ENCODE peak calls at places on chromosome 5, in six cellular contexts. One of them, this sample, is unnamed.

GRCh38 chr5:395156-395920 is 47.6 kb upstream of the EXOC3 start:
- DNase-seq in HL-60: no peak
- DNase-seq in HepG2: no peak
- DNase-seq in Panc1: no peak
- DNase-seq in neuronal stem cell: no peak
- DNase-seq in aorta: peak; percentile 43
- DNase-seq in this sample: peak; percentile 26

GRCh38 chr5:152674403-152674802 is 269.3 kb upstream of the NMUR2 start:
- DNase-seq in HL-60: no peak
- DNase-seq in HepG2: no peak
- DNase-seq in Panc1: no peak
- DNase-seq in neuronal stem cell: no peak
- DNase-seq in aorta: no peak
- DNase-seq in this sample: no peak

GRCh38 chr5:57432876-57433275 is 49.7 kb downstream of the ACTBL2 start:
- DNase-seq in HL-60: no peak
- DNase-seq in HepG2: peak; percentile 28
- DNase-seq in Panc1: no peak
- DNase-seq in neuronal stem cell: no peak
- DNase-seq in aorta: no peak
- DNase-seq in this sample: no peak

GRCh38 chr5:675876-676698 is 17.1 kb downstream of the TPPP start:
- DNase-seq in HL-60: no peak
- DNase-seq in HepG2: no peak
- DNase-seq in Panc1: no peak
- DNase-seq in neuronal stem cell: no peak
- DNase-seq in aorta: peak; percentile 70
- DNase-seq in this sample: peak; percentile 12

GRCh38 chr5:133847886-133848285 is 120.5 kb downstream of the C5orf15 start:
- DNase-seq in HL-60: no peak
- DNase-seq in HepG2: no peak
- DNase-seq in Panc1: no peak
- DNase-seq in neuronal stem cell: no peak
- DNase-seq in aorta: no peak
- DNase-seq in this sample: no peak

GRCh38 chr5:31193026-31193425 is 460 bp upstream of the CDH6 start:
- DNase-seq in HL-60: no peak
- DNase-seq in HepG2: no peak
- DNase-seq in Panc1: no peak
- DNase-seq in neuronal stem cell: no peak
- DNase-seq in aorta: no peak
- DNase-seq in this sample: no peak

GRCh38 chr5:115775999-115776398 is 40.5 kb downstream of the CDO1 start:
- DNase-seq in HL-60: no peak
- DNase-seq in HepG2: no peak
- DNase-seq in Panc1: no peak
- DNase-seq in neuronal stem cell: no peak
- DNase-seq in aorta: no peak
- DNase-seq in this sample: no peak

GRCh38 chr5:179375966-179376365 is 30.7 kb upstream of the ADAMTS2 start:
- DNase-seq in HL-60: no peak
- DNase-seq in HepG2: no peak
- DNase-seq in Panc1: no peak
- DNase-seq in neuronal stem cell: no peak
- DNase-seq in aorta: peak; percentile 45
- DNase-seq in this sample: no peak

GRCh38 chr5:74282495-74282894 is 358.0 kb downstream of the ENC1 start:
- DNase-seq in HL-60: peak; percentile 27
- DNase-seq in HepG2: no peak
- DNase-seq in Panc1: no peak
- DNase-seq in neuronal stem cell: no peak
- DNase-seq in aorta: no peak
- DNase-seq in this sample: no peak

GRCh38 chr5:170211575-170212334 is 21.0 kb upstream of the C5orf58 start:
- DNase-seq in HL-60: no peak
- DNase-seq in HepG2: no peak
- DNase-seq in Panc1: no peak
- DNase-seq in neuronal stem cell: no peak
- DNase-seq in aorta: no peak
- DNase-seq in this sample: no peak

GRCh38 chr5:139178948-139179347 is 19.2 kb downstream of the SIL1 start:
- DNase-seq in HL-60: no peak
- DNase-seq in HepG2: no peak
- DNase-seq in Panc1: no peak
- DNase-seq in neuronal stem cell: peak; percentile 20
- DNase-seq in aorta: no peak
- DNase-seq in this sample: peak; percentile 64

GRCh38 chr5:132813599-132814440 is 718 bp downstream of the SOWAHA start:
- DNase-seq in HL-60: no peak
- DNase-seq in HepG2: no peak
- DNase-seq in Panc1: no peak
- DNase-seq in neuronal stem cell: no peak
- DNase-seq in aorta: no peak
- DNase-seq in this sample: no peak

GRCh38 chr5:92653730-92654461 is 927.1 kb downstream of the NR2F1-AS1 start:
- DNase-seq in HL-60: no peak
- DNase-seq in HepG2: no peak
- DNase-seq in Panc1: no peak
- DNase-seq in neuronal stem cell: no peak
- DNase-seq in aorta: no peak
- DNase-seq in this sample: no peak

GRCh38 chr5:153896701-153897100 is 142.0 kb downstream of the FAM114A2 start:
- DNase-seq in HL-60: no peak
- DNase-seq in HepG2: no peak
- DNase-seq in Panc1: no peak
- DNase-seq in neuronal stem cell: no peak
- DNase-seq in aorta: no peak
- DNase-seq in this sample: no peak

GRCh38 chr5:30768061-30768460 is 425.4 kb upstream of the CDH6 start:
- DNase-seq in HL-60: no peak
- DNase-seq in HepG2: no peak
- DNase-seq in Panc1: no peak
- DNase-seq in neuronal stem cell: no peak
- DNase-seq in aorta: no peak
- DNase-seq in this sample: no peak

GRCh38 chr5:55469838-55470237 is 64.9 kb downstream of the PLPP1 start:
- DNase-seq in HL-60: no peak
- DNase-seq in HepG2: no peak
- DNase-seq in Panc1: no peak
- DNase-seq in neuronal stem cell: no peak
- DNase-seq in aorta: no peak
- DNase-seq in this sample: no peak

GRCh38 chr5:73733219-73733618 is 107.2 kb downstream of the ARHGEF28 start:
- DNase-seq in HL-60: no peak
- DNase-seq in HepG2: no peak
- DNase-seq in Panc1: no peak
- DNase-seq in neuronal stem cell: no peak
- DNase-seq in aorta: no peak
- DNase-seq in this sample: no peak

DNA sequence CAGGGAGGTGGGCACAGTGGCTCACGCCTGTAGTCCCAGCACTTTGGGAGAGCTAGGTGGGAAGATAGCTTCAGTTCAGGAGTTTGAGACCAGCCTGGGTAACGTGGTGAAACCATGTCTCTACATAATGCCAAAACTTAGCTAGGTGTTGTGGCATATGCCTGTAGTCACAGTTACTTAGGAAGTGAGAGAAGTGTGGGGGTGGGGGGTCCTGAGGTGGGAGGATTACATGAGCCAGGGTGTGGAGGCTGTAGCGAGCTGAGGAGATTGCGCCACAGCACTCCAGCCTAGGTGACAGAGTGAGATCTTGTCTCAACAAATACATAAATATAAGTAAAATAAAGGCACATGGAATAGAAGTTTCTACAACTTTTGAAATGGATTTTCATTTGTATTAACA is 23.1 kb downstream of the VCAN start:
- DNase-seq in HL-60: no peak
- DNase-seq in HepG2: no peak
- DNase-seq in Panc1: no peak
- DNase-seq in neuronal stem cell: no peak
- DNase-seq in aorta: no peak
- DNase-seq in this sample: no peak
- H3K4me3 ChIP-seq in HL-60: no peak overlapping the region
- H3K4me3 ChIP-seq in HepG2: no peak overlapping the region
- H3K4me3 ChIP-seq in Panc1: no peak overlapping the region
- H3K4me3 ChIP-seq in neuronal stem cell: no peak overlapping the region
- H3K4me3 ChIP-seq in aorta: no peak overlapping the region
- H3K4me3 ChIP-seq in this sample: no peak overlapping the region

GRCh38 chr5:42993516-42994284 is 46.4 kb downstream of the ANXA2R start:
- DNase-seq in HL-60: peak; percentile 76
- DNase-seq in HepG2: no peak
- DNase-seq in Panc1: no peak
- DNase-seq in neuronal stem cell: no peak
- DNase-seq in aorta: no peak
- DNase-seq in this sample: no peak
- H3K4me3 ChIP-seq in HL-60: peak overlapping the region; percentile 23
- H3K4me3 ChIP-seq in HepG2: peak overlapping the region; percentile 93
- H3K4me3 ChIP-seq in Panc1: no peak overlapping the region
- H3K4me3 ChIP-seq in neuronal stem cell: peak overlapping the region; percentile 33
- H3K4me3 ChIP-seq in aorta: no peak overlapping the region
- H3K4me3 ChIP-seq in this sample: peak overlapping the region; percentile 21

GRCh38 chr5:88684136-88684500 is 198.9 kb downstream of the MEF2C start:
- DNase-seq in HL-60: no peak
- DNase-seq in HepG2: no peak
- DNase-seq in Panc1: no peak
- DNase-seq in neuronal stem cell: no peak
- DNase-seq in aorta: no peak
- DNase-seq in this sample: no peak
- H3K4me3 ChIP-seq in HL-60: no peak overlapping the region
- H3K4me3 ChIP-seq in HepG2: no peak overlapping the region
- H3K4me3 ChIP-seq in Panc1: no peak overlapping the region
- H3K4me3 ChIP-seq in neuronal stem cell: no peak overlapping the region
- H3K4me3 ChIP-seq in aorta: no peak overlapping the region
- H3K4me3 ChIP-seq in this sample: no peak overlapping the region

GRCh38 chr5:98349990-98350365 is 423.5 kb upstream of the RGMB start:
- DNase-seq in HL-60: no peak
- DNase-seq in HepG2: no peak
- DNase-seq in Panc1: no peak
- DNase-seq in neuronal stem cell: no peak
- DNase-seq in aorta: no peak
- DNase-seq in this sample: no peak

DNA sequence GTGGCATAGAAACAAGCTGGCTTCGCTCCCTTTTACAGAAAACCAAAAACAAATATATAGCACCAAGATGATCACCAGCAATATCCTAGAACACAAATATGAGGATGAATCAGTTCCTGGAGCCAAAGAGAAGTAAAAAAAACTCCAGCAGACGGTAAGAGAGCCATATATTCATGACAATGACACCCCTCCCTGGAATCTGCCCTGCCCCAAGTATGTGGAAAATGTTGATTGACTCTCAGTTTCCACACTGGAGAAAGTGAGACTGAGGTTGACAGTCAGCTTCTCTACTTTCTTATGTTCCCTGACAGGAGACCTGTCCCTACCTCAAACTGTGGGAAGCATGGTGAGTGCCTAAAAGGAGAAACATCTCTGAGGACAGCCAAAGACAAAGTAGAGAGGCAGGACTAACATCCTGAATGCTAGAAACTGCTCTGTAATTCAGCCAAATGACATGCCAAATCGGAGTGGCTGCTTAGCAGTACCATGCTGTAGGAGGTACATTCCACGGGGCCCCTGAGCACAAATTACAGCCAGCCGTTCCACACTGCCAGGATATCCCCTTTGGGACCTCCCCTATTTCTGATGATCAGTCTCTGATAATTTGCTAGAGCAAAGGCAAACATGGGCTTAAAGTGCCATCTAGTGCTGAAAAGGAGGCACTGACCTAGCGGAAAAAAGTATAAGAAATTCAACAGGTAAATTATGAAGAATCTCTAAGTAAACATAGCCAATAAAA is 424.0 kb upstream of the RGMB start:
- DNase-seq in HL-60: no peak
- DNase-seq in HepG2: peak; percentile 4
- DNase-seq in Panc1: peak; percentile 33
- DNase-seq in neuronal stem cell: no peak
- DNase-seq in aorta: no peak
- DNase-seq in this sample: no peak
- H3K4me3 ChIP-seq in HL-60: no peak overlapping the region
- H3K4me3 ChIP-seq in HepG2: no peak overlapping the region
- H3K4me3 ChIP-seq in Panc1: no peak overlapping the region
- H3K4me3 ChIP-seq in neuronal stem cell: no peak overlapping the region
- H3K4me3 ChIP-seq in aorta: no peak overlapping the region
- H3K4me3 ChIP-seq in this sample: no peak overlapping the region

GRCh38 chr5:111072949-111073682 is 1.6 kb downstream of the TSLP start:
- DNase-seq in HL-60: peak; percentile 23
- DNase-seq in HepG2: no peak
- DNase-seq in Panc1: no peak
- DNase-seq in neuronal stem cell: peak; percentile 49
- DNase-seq in aorta: peak; percentile 90
- DNase-seq in this sample: no peak

GRCh38 chr5:111075520-111075919 is 4.0 kb downstream of the TSLP start:
- DNase-seq in HL-60: no peak
- DNase-seq in HepG2: no peak
- DNase-seq in Panc1: no peak
- DNase-seq in neuronal stem cell: no peak
- DNase-seq in aorta: no peak
- DNase-seq in this sample: no peak

GRCh38 chr5:111071413-111071812 is at the start of gene TSLP:
- DNase-seq in HL-60: no peak
- DNase-seq in HepG2: no peak
- DNase-seq in Panc1: no peak
- DNase-seq in neuronal stem cell: no peak
- DNase-seq in aorta: no peak
- DNase-seq in this sample: no peak

GRCh38 chr5:111076076-111076475 is 4.6 kb downstream of the TSLP start:
- DNase-seq in HL-60: no peak
- DNase-seq in HepG2: no peak
- DNase-seq in Panc1: no peak
- DNase-seq in neuronal stem cell: no peak
- DNase-seq in aorta: no peak
- DNase-seq in this sample: no peak

DNA sequence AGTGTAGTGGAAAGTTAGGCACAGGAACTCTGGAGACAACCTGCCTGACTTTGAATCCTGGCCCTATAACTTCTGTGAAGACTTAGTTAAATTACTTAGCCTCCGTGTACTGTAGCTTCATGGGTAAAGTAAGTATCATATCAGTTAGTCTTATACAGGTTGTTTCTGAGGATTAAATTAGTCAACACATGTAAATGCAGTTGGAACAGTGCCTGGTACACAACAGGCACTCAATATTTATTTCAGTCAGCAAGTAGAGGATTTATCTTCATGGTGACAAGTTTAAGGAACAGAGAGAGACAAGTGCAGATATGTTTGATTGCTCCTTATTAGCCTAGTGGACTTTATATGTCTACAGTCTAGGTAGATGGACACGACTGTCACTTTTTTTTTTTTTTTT is 2.7 kb downstream of the TSLP start:
- DNase-seq in HL-60: no peak
- DNase-seq in HepG2: no peak
- DNase-seq in Panc1: no peak
- DNase-seq in neuronal stem cell: no peak
- DNase-seq in aorta: no peak
- DNase-seq in this sample: no peak
- H3K4me3 ChIP-seq in HL-60: no peak overlapping the region
- H3K4me3 ChIP-seq in HepG2: no peak overlapping the region
- H3K4me3 ChIP-seq in Panc1: no peak overlapping the region
- H3K4me3 ChIP-seq in neuronal stem cell: no peak overlapping the region
- H3K4me3 ChIP-seq in aorta: peak overlapping the region; percentile 87
- H3K4me3 ChIP-seq in this sample: no peak overlapping the region